ENCODE peak calls at places on chromosomes 2 and 18, in four cellular contexts. R is K562, W is astrocyte, H is hepatocyte. C is an unnamed sample. For H3K79me2 and H3K4me1, the result is how much of the 10 kb centered on the place peaks cover.

GRCh38 chr2:118371500-118371899 is 283.2 kb downstream of the INSIG2 start:
- DNase-seq in W (peak), H (peak), R (no peak), C (no peak)

GRCh38 chr2:110807520-110807919 is 75.1 kb downstream of the ACOXL start:
- DNase-seq in W (peak), R (no peak), H (no peak), C (peak)

GRCh38 chr2:86017901-86018896 is 87.5 kb downstream of the POLR1A start:
- DNase-seq in R (no peak), W (peak), H (no peak), C (no peak)

GRCh38 chr2:45567974-45568789 is 42.9 kb downstream of the SRBD1 start:
- DNase-seq in H (peak), R (no peak), W (peak), C (no peak)

GRCh38 chr2:231612199-231613053 is 19.8 kb downstream of the TEX44 start:
- DNase-seq in H (peak), R (peak), W (peak), C (peak)

GRCh38 chr2:45184606-45185005 is 175.4 kb upstream of the SIX2 start:
- DNase-seq in H (no peak), R (no peak), W (peak), C (peak)

GRCh38 chr2:42809131-42809875 is 16.9 kb upstream of the HAAO start:
- DNase-seq in H (peak), R (no peak), W (no peak), C (peak)

GRCh38 chr18:74499633-74500032 is 3.5 kb downstream of the CNDP2 start:
- DNase-seq in H (peak), R (peak), W (peak), C (peak)

GRCh38 chr2:240704651-240705050 is 13.0 kb downstream of the AQP12A start:
- DNase-seq in R (no peak), W (no peak), H (no peak), C (no peak)

GRCh38 chr18:59996370-59996966 is 96.7 kb downstream of the PMAIP1 start:
- DNase-seq in W (peak), H (peak), R (peak), C (peak)

GRCh38 chr2:46315103-46315890 is 18.1 kb downstream of the EPAS1 start:
- DNase-seq in R (peak), H (peak), W (peak), C (peak)

GRCh38 chr18:44013871-44014270 is 666.8 kb upstream of the SETBP1 start:
- DNase-seq in W (no peak), R (no peak), H (no peak), C (no peak)

GRCh38 chr18:26961805-26962204 is 96.3 kb upstream of the AQP4 start:
- DNase-seq in W (no peak), H (no peak), R (no peak), C (no peak)

GRCh38 chr18:74146756-74147155 is 878 bp downstream of the FBXO15 start:
- DNase-seq in W (peak), H (no peak), R (no peak), C (no peak)

DNA sequence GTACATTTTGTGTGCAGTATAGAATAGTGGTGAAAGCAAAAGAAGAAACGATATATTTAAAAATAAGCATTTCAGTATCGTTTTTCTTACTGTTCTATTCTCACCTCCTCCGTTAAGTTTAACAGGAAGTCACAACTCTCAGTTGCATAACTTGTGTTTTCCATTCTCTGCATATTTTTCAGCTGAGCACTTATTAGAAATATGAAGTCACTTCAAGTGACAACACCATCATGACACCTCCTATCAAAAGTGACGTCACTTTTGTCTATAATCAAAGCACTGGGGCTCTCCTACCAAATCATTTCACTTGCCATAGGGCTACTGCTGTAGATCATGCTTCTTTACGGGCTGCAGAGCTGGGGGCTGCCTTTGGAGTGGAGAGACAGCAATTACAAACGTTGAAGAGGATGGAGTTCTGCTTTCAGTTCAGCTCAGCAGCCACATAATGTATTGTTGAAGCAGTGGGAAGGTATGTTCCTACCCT is 36.3 kb downstream of the STAT4 start:
- DNase-seq in H (no peak), W (no peak), R (no peak), C (no peak)
- H3K27ac ChIP-seq in H (no peak), W (no peak), R (no peak), C (no peak)

GRCh38 chr2:17543131-17543660 is 2.7 kb downstream of the VSNL1 start:
- DNase-seq in R (no peak), W (no peak), H (no peak), C (peak)
- H3K79me2 ChIP-seq in R (under half), W (under half), H (under half), C (under half)

GRCh38 chr2:133607679-133608078 is 39.4 kb upstream of the NCKAP5 start:
- DNase-seq in W (peak), H (no peak), R (no peak), C (peak)

GRCh38 chr2:133605031-133605773 is 36.9 kb upstream of the NCKAP5 start:
- DNase-seq in H (no peak), W (peak), R (no peak), C (no peak)

GRCh38 chr2:133608291-133608690 is 40.0 kb upstream of the NCKAP5 start:
- DNase-seq in W (no peak), R (no peak), H (no peak), C (no peak)

GRCh38 chr2:133606616-133607015 is 38.4 kb upstream of the NCKAP5 start:
- DNase-seq in H (no peak), R (no peak), W (no peak), C (no peak)

DNA sequence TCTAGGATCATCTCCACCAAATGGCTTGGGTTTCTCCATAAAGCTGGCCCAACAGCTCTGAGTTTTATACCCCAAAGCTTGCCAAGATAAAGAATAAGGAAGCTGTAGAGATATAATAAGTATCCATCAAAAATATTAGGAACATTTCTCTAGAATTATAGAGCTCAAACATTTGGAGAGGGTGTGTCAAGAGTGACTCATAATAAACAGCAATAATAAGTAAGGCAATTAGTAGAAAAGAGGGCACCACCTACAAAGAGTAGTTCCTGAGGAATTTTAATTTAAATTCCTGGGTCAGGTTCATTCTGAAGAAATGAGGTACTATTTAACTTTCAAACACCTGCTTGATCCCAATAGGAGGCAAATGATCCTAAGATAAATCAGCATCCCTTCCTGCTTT is 41.4 kb upstream of the NCKAP5 start:
- DNase-seq in H (no peak), R (no peak), W (no peak), C (no peak)
- H3K4me1 ChIP-seq in H (under half), R (under half), W (under half), C (under half)

GRCh38 chr2:24046599-24046929 is 627 bp downstream of the WDCP start:
- DNase-seq in W (no peak), H (no peak), R (no peak), C (peak)

GRCh38 chr2:24046930-24047702 is at the start of gene WDCP:
- DNase-seq in H (peak), W (peak), R (peak), C (peak)

GRCh38 chr2:24048662-24049484 is 668 bp upstream of the FKBP1B start:
- DNase-seq in W (no peak), R (no peak), H (no peak), C (peak)

GRCh38 chr2:24045511-24046508 is 1.4 kb downstream of the WDCP start:
- DNase-seq in R (no peak), H (no peak), W (no peak), C (no peak)

DNA sequence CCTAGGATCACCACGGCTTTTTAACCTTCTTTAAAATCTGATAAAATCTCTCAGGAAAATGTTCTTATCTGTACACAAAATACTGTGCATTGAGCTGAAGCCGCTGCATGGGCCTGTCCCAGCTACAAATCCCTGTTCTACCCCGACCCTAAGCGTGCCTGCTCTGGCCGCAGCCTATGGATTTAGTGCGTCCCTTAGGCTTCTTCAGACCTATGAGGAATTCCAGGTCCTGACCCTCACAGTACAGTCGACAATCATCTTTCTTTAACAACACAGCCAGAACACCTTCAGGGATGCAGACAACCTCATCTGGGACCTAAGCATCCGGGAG is 477 bp upstream of the WDCP start:
- DNase-seq in H (no peak), W (no peak), R (no peak), C (no peak)
- H3K27ac ChIP-seq in H (no peak), W (no peak), R (peak), C (no peak)

DNA sequence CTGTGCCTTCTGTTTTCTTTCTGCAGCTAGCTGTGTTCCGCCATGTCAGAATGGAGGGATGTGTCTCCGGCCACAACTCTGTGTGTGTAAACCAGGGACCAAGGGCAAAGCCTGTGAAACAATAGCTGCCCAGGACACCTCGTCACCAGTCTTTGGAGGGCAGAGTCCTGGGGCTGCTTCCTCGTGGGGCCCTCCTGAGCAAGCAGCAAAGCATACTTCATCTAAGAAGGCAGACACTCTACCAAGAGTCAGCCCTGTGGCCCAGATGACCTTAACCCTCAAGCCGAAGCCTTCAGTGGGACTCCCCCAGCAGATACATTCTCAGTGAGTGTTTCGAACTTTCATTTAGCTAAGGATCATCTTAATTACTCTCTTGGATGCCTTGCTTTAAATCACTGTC is 74.1 kb downstream of the LTBP1 start:
- DNase-seq in R (no peak), W (no peak), H (no peak), C (no peak)
- H3K79me2 ChIP-seq in R (under half), W (under half), H (under half), C (under half)

DNA sequence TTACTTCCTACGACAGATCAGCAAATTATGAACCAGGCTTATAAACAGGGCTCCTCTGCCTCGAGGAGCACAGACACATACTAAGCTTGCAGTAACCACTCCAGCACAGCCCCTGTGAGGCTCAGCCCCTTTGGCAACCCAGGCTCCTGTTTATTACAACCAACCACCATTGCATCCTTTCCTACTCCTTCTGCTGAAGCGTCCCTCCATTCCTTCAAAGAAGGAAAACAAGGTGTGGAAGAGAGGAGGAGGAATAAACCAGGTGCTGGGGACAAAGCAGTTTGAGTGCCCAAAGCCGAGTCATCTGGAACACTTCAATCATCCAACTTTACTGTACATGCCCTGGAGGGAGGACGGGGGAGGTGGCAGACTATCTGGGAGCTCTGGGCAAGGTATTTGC is 87.2 kb upstream of the MGAT4A start:
- DNase-seq in H (no peak), R (no peak), W (no peak), C (no peak)
- H3K4me1 ChIP-seq in H (under half), R (under half), W (under half), C (under half)

GRCh38 chr2:61787941-61788340 is 65.9 kb downstream of the FAM161A start:
- DNase-seq in W (no peak), H (no peak), R (no peak), C (no peak)

GRCh38 chr2:61793389-61793836 is 60.4 kb downstream of the FAM161A start:
- DNase-seq in W (peak), R (peak), H (peak), C (peak)

GRCh38 chr2:61786876-61787275 is 67.0 kb downstream of the FAM161A start:
- DNase-seq in W (no peak), H (no peak), R (no peak), C (no peak)

GRCh38 chr2:61792355-61792754 is 61.5 kb downstream of the FAM161A start:
- DNase-seq in W (no peak), R (no peak), H (no peak), C (no peak)

DNA sequence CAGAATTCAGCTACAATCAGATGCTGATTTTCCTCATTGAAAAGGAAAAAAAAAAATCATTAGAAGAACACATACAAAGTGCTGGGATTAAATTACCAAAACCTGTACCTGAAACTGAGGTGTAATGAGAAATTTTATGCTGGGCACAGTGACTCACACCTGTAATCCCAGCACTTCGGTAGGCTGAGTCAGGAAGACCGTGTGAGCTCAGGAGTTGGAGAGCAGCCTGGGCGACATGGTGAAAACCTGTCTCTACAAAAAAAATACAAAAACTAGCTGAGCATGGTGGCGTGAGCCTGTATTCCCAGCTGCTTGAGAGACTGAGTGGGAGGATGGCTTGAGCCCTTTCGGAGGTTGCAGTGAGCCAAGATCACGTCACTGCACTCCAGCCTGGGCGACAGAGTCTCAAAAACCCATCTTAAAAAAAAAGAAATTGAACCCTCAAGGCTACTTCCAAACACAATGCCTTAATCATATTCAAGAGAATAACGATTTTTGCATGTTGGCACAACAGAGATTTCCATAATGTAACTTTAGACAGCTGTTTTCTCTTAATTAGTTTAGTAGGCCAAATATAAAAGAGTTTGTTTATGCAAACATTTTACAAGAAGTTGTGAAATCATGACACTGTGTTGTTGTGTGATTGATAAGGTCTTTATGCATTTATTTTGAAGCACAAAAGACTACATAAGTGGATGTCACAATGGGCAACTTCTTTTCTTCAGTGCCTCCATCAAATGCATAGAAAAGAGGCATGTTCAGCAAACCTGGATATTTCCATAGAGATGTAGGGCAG is 63.9 kb downstream of the FAM161A start:
- DNase-seq in W (no peak), H (no peak), R (no peak), C (no peak)
- H3K27ac ChIP-seq in W (no peak), H (no peak), R (no peak), C (no peak)

GRCh38 chr18:657998-658946 is 819 bp downstream of the TYMS start:
- DNase-seq in H (peak), W (peak), R (peak), C (peak)
- H3K79me2 ChIP-seq in H (under half), W (under half), R (half or more), C (under half)

GRCh38 chr2:121489284-121489683 is 41.4 kb upstream of the RNU4ATAC start:
- DNase-seq in H (no peak), W (peak), R (no peak), C (no peak)

GRCh38 chr2:121483021-121483420 is 47.7 kb upstream of the RNU4ATAC start:
- DNase-seq in H (no peak), R (no peak), W (peak), C (peak)

GRCh38 chr2:121489944-121490585 is 40.6 kb upstream of the RNU4ATAC start:
- DNase-seq in H (no peak), W (peak), R (no peak), C (no peak)

GRCh38 chr2:121485039-121485438 is 45.6 kb upstream of the RNU4ATAC start:
- DNase-seq in R (no peak), W (peak), H (no peak), C (peak)

DNA sequence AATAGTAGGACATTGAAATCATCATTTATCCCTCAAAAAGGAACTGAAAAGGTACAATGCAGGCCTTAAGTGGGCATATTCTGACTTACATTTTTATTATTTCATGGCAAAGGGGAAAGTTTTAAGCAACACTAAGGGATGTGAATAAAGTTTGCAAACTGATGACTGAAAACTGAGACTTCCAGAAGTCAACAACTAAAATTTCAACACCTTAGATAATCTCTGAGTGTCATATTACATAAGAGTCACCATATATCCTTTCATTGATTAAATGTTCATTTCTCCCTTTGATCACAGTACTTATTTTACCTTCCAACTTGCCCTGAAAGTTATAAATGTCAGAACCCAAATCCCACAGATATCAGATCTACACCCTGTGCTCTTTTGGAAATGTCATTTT is 44.5 kb upstream of the RNU4ATAC start:
- DNase-seq in H (no peak), R (no peak), W (no peak), C (no peak)
- H3K4me1 ChIP-seq in H (under half), R (under half), W (under half), C (under half)

GRCh38 chr18:3379685-3380084 is 70.3 kb upstream of the TGIF1 start:
- DNase-seq in H (no peak), R (no peak), W (no peak), C (no peak)
- H3K27ac ChIP-seq in H (no peak), R (no peak), W (no peak), C (no peak)

C was measured in osteoblast.